ENCODE peak calls at places on chromosomes 3 and 15, in eight cellular contexts. C is psoas muscle; D is lower leg skin; S is spleen; J is epithelial cell of esophagus; R is Kasumi-1; W is stimulated activated CD4-positive, alpha-beta T cell treated with anti-CD3 and anti-CD28 coated beads, TNF-alpha, amount 100 ng/mL, for 4 hours; B is iPS-NIHi11. M is an unnamed sample.

GRCh38 chr3:181614878-181615277 is 96.8 kb upstream of the SOX2 start:
- DNase-seq in C (no peak), B (no peak), W (no peak), S (no peak), D (no peak), R (no peak), J (no peak), M (no peak)

GRCh38 chr3:155334215-155334896 is 40.9 kb upstream of the STRIT1 start:
- DNase-seq in B (no peak), R (no peak), W (no peak), C (no peak), J (no peak), S (no peak), D (no peak), M (no peak)

GRCh38 chr3:30161370-30161769 is 445.0 kb upstream of the TGFBR2 start:
- DNase-seq in R (no peak), C (no peak), B (no peak), W (no peak), S (no peak), D (peak), J (peak), M (no peak)

GRCh38 chr15:36414670-36415069 is 164.8 kb upstream of the CDIN1 start:
- DNase-seq in D (no peak), W (no peak), B (no peak), S (no peak), C (no peak), J (peak), R (no peak), M (no peak)

GRCh38 chr3:143697975-143698374 is 150.3 kb downstream of the SLC9A9 start:
- DNase-seq in J (peak), R (no peak), D (no peak), W (no peak), C (no peak), B (no peak), S (no peak), M (no peak)

GRCh38 chr15:46365612-46366011 is 730.8 kb downstream of the SQOR start:
- DNase-seq in W (no peak), B (no peak), S (no peak), J (no peak), R (no peak), D (peak), C (no peak), M (no peak)

GRCh38 chr15:81385110-81386076 is 11.4 kb upstream of the TMC3 start:
- DNase-seq in B (no peak), D (no peak), C (no peak), J (no peak), R (no peak), S (no peak), W (no peak), M (no peak)

GRCh38 chr3:172138031-172138538 is 98.7 kb downstream of the FNDC3B start:
- DNase-seq in C (no peak), D (no peak), S (no peak), R (peak), W (no peak), B (no peak), J (peak), M (no peak)

GRCh38 chr15:82414536-82415191 is 15.0 kb upstream of the GOLGA6L9 start:
- DNase-seq in B (no peak), C (no peak), D (no peak), R (no peak), J (no peak), S (no peak), W (no peak), M (no peak)

GRCh38 chr15:40766194-40766830 is 2.4 kb downstream of the GCHFR start:
- DNase-seq in R (no peak), B (no peak), C (no peak), J (peak), W (no peak), S (no peak), D (no peak), M (no peak)

GRCh38 chr3:127043041-127043641 is 60.2 kb downstream of the PLXNA1 start:
- DNase-seq in S (peak), R (no peak), W (no peak), J (peak), C (no peak), B (peak), D (no peak), M (no peak)